ENCODE peak calls at places on chromosomes 1 and 21, in five cellular contexts. Q is cardiac fibroblast, V is colonic mucosa, K is testis, F is mammary epithelial cell. P is an unnamed sample.

GRCh38 chr1:161998811-161999210 is 24.9 kb downstream of the OLFML2B start:
- DNase-seq in Q (no peak), V (no peak), K (no peak), F (peak), P (no peak)

GRCh38 chr1:24980836-24981631 is 51.0 kb upstream of the RUNX3 start:
- DNase-seq in Q (no peak), V (no peak), K (no peak), F (peak), P (peak)

GRCh38 chr1:80624682-80625081 is 1176.1 kb upstream of the ADGRL2 start:
- DNase-seq in Q (peak), V (no peak), K (no peak), F (no peak), P (peak)

GRCh38 chr1:9424278-9424677 is 115.0 kb upstream of the SLC25A33 start:
- DNase-seq in Q (no peak), V (no peak), K (no peak), F (no peak), P (no peak)

GRCh38 chr1:92461364-92462097 is 25.2 kb downstream of the GFI1 start:
- DNase-seq in Q (peak), V (no peak), K (no peak), F (no peak), P (no peak)

GRCh38 chr1:205074084-205074483 is 10.2 kb downstream of the TMEM81 start:
- DNase-seq in Q (no peak), V (no peak), K (no peak), F (no peak), P (no peak)

GRCh38 chr1:47559944-47560695 is 122.3 kb downstream of the FOXD2 start:
- DNase-seq in Q (no peak), V (peak), K (peak), F (no peak), P (no peak)

GRCh38 chr1:169060010-169060722 is 46.3 kb upstream of the ATP1B1 start:
- DNase-seq in Q (peak), V (peak), K (no peak), F (no peak), P (peak)

GRCh38 chr1:120178799-120179419 is 2.6 kb upstream of the SEC22B start:
- DNase-seq in Q (peak), V (no peak), K (no peak), F (no peak), P (no peak)

GRCh38 chr1:50476800-50477199 is 53.6 kb upstream of the DMRTA2 start:
- DNase-seq in Q (no peak), V (no peak), K (no peak), F (no peak), P (no peak)

GRCh38 chr1:246417152-246417812 is 89.8 kb downstream of the SMYD3 start:
- DNase-seq in Q (peak), V (no peak), K (no peak), F (peak), P (peak)

GRCh38 chr1:37033355-37034291 is 692 bp downstream of the GRIK3 start:
- DNase-seq in Q (no peak), V (no peak), K (peak), F (no peak), P (no peak)

GRCh38 chr1:32386993-32387392 is 7.2 kb downstream of the BSDC1 start:
- DNase-seq in Q (no peak), V (no peak), K (no peak), F (no peak), P (no peak)

GRCh38 chr1:17732475-17732874 is 22.7 kb upstream of the ACTL8 start:
- DNase-seq in Q (peak), V (no peak), K (no peak), F (peak), P (peak)

GRCh38 chr21:32990666-32991065 is 35.1 kb upstream of the OLIG2 start:
- DNase-seq in Q (no peak), V (no peak), K (no peak), F (no peak), P (no peak)

GRCh38 chr1:65793359-65793732 is 651 bp downstream of the PDE4B start:
- DNase-seq in Q (peak), V (no peak), K (no peak), F (no peak), P (no peak)

GRCh38 chr1:22323141-22323845 is 128.4 kb upstream of the ZBTB40 start:
- DNase-seq in Q (no peak), V (no peak), K (no peak), F (no peak), P (no peak)

GRCh38 chr1:6776389-6776788 is 8.9 kb upstream of the CAMTA1 start:
- DNase-seq in Q (no peak), V (no peak), K (no peak), F (no peak), P (no peak)

GRCh38 chr1:182998482-182998881 is 24.7 kb upstream of the LAMC1 start:
- DNase-seq in Q (no peak), V (no peak), K (no peak), F (peak), P (peak)

DNA sequence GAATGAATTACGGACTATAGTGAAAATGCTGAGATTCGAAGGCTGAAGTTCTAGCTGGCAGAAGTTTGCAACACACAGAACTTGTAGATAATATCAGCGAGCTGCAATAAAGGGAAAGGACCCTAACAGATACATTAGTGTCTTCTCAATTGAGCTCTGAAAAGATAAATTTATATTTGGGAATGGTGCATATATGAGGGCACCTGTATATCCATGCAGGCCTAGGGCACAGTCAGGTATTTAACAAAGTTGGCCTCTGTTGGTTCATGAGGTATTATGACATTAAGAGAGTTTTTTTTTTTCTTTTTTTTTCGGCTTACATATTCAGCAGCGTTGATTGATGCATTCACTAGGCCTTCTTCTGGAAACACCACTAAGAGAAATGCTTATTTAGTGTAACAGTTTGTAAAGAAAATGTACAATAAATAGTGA is 2.2 kb downstream of the NFIA start:
- DNase-seq in Q (peak), V (no peak), K (no peak), F (no peak), P (no peak)
- H3K4me3 ChIP-seq in Q (peak), V (peak), K (peak), F (peak), P (peak)

GRCh38 chr1:153404768-153405167 is 11.6 kb upstream of the S100A7A start:
- DNase-seq in Q (peak), V (peak), K (peak), F (peak), P (no peak)
- TF ChIP-seq CTCF in Q (peak), V (peak), K (peak), F (peak), P (peak)

DNA sequence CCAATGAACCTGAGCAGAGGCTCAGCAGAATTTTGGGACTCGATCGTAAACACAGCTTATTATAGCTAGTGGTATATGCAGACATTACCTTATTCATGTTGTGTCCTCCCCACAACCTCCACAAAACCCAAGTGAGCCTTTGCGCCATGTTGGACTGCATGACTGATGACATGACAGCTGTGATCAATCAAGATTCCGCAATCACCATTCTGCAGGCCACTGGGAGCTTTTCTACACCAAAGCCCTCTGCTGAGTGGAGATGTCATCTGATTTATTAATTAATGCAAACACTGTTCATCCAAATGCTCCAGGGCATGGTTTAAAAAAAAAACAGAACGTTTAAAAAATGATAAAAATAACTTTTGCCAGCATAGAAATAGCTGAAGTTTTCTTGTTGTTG is 7.9 kb upstream of the SRP9 start:
- DNase-seq in Q (no peak), V (no peak), K (no peak), F (no peak), P (no peak)
- H3K4me3 ChIP-seq in Q (no peak), V (no peak), K (no peak), F (no peak), P (no peak)

GRCh38 chr1:116854294-116854693 is 55.4 kb upstream of the PTGFRN start:
- DNase-seq in Q (no peak), V (no peak), K (no peak), F (no peak), P (no peak)
- TF ChIP-seq CTCF in Q (no peak), V (no peak), K (no peak), F (peak), P (peak)

DNA sequence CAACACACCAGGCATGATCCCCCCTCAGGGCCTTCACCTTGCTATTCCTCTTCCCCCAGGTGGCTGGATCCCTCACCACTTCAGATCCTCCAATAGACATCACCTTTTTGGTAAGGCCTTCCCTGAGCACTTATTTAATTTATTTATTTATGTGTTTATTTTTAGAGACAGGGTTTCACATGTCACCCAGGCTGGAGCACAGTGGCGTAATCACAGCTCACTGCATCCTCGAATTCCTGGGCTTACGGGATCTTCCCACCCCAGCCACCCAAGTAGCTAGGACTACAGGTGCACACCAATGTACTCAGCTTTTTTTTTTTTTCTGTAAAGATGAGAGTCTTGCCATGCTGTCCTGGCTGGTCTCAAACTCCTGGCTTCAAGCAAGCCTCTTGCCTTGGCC is 17.2 kb downstream of the KCNN3 start:
- DNase-seq in Q (no peak), V (no peak), K (no peak), F (no peak), P (no peak)
- H3K4me3 ChIP-seq in Q (no peak), V (no peak), K (no peak), F (no peak), P (no peak)

GRCh38 chr1:55275976-55276375 is 60.8 kb upstream of the USP24 start:
- DNase-seq in Q (peak), V (no peak), K (no peak), F (peak), P (peak)
- TF ChIP-seq CTCF in Q (no peak), V (no peak), K (no peak), F (no peak), P (no peak)

GRCh38 chr1:147171399-147172167 is 687 bp downstream of the PRKAB2 start:
- DNase-seq in Q (peak), V (no peak), K (peak), F (no peak), P (peak)

GRCh38 chr1:147169171-147169570 is 3.1 kb downstream of the PRKAB2 start:
- DNase-seq in Q (peak), V (no peak), K (no peak), F (no peak), P (no peak)

GRCh38 chr1:147172168-147173016 is at the start of gene PRKAB2:
- DNase-seq in Q (peak), V (peak), K (peak), F (peak), P (peak)

GRCh38 chr1:147168626-147169058 is 3.6 kb downstream of the PRKAB2 start:
- DNase-seq in Q (peak), V (peak), K (peak), F (no peak), P (peak)

GRCh38 chr1:147169840-147170674 is 2.2 kb downstream of the PRKAB2 start:
- DNase-seq in Q (no peak), V (no peak), K (no peak), F (no peak), P (peak)
- H3K4me3 ChIP-seq in Q (no peak), V (no peak), K (no peak), F (peak), P (peak)

GRCh38 chr1:226657788-226658537 is 81.1 kb downstream of the ITPKB start:
- DNase-seq in Q (no peak), V (no peak), K (no peak), F (peak), P (peak)
- TF ChIP-seq CTCF in Q (no peak), V (no peak), K (no peak), F (peak), P (peak)

P was measured in epithelial cell of esophagus.